ENCODE peak calls at places on chromosome 12, in six cellular contexts. B is astrocyte, H is neural progenitor cell, A is H9, W is Karpas-422, C is SK-N-SH. L is an unnamed sample. For H3K4me1, the result is how much of the 10 kb centered on the place peaks cover.

GRCh38 chr12:106217706-106218105 is 30.1 kb downstream of the CKAP4 start:
- DNase-seq in A (no peak), B (no peak), C (no peak), W (no peak), H (no peak), L (no peak)

GRCh38 chr12:104823985-104824441 is 134.1 kb downstream of the SLC41A2 start:
- DNase-seq in A (peak), B (no peak), H (no peak), C (no peak), W (no peak), L (no peak)

GRCh38 chr12:47808574-47809380 is 10.9 kb downstream of the HDAC7 start:
- DNase-seq in H (peak), A (no peak), C (no peak), W (peak), B (no peak), L (no peak)

GRCh38 chr12:32702470-32702869 is 23.4 kb downstream of the DNM1L start:
- DNase-seq in W (no peak), H (no peak), C (peak), B (no peak), A (no peak), L (no peak)

GRCh38 chr12:53063708-53064612 is 14.1 kb downstream of the TNS2 start:
- DNase-seq in A (no peak), B (no peak), W (no peak), C (no peak), H (no peak), L (no peak)

GRCh38 chr12:58148976-58149375 is 207.6 kb downstream of the ATP23 start:
- DNase-seq in A (no peak), B (no peak), C (no peak), H (no peak), W (no peak), L (no peak)

GRCh38 chr12:99029502-99030271 is 384.6 kb downstream of the APAF1 start:
- DNase-seq in A (no peak), B (no peak), H (no peak), C (no peak), W (peak), L (no peak)

GRCh38 chr12:82411561-82412230 is 53.4 kb downstream of the METTL25 start:
- DNase-seq in H (no peak), W (no peak), C (no peak), A (no peak), B (peak), L (no peak)

GRCh38 chr12:80400591-80400991 is 43.4 kb upstream of the PTPRQ start:
- DNase-seq in H (peak), A (peak), C (peak), W (no peak), B (peak), L (peak)

GRCh38 chr12:119673634-119674033 is 5.7 kb downstream of the PRKAB1 start:
- DNase-seq in A (no peak), C (no peak), H (no peak), W (no peak), B (no peak), L (no peak)

GRCh38 chr12:128727999-128728398 is 95.8 kb downstream of the SLC15A4 start:
- DNase-seq in C (no peak), A (no peak), B (no peak), H (no peak), W (no peak), L (no peak)

GRCh38 chr12:4911316-4911994 is 1.8 kb downstream of the KCNA1 start:
- DNase-seq in C (no peak), H (no peak), W (no peak), B (no peak), A (peak), L (no peak)

GRCh38 chr12:77724367-77724957 is 106.2 kb upstream of the NAV3 start:
- DNase-seq in A (no peak), C (no peak), B (peak), W (peak), H (peak), L (peak)

GRCh38 chr12:68611094-68611818 is 557 bp downstream of the RAP1B start:
- DNase-seq in H (peak), C (peak), B (peak), A (peak), W (peak), L (peak)

GRCh38 chr12:95918194-95918993 is 24.0 kb downstream of the CCDC38 start:
- DNase-seq in C (peak), H (peak), B (peak), W (peak), A (peak), L (peak)

GRCh38 chr12:122886851-122887816 is 8.8 kb downstream of the VPS37B start:
- DNase-seq in H (peak), A (no peak), C (no peak), B (peak), W (no peak), L (no peak)

GRCh38 chr12:39272934-39273770 is 169.8 kb downstream of the KIF21A start:
- DNase-seq in A (no peak), C (peak), B (peak), W (peak), H (peak), L (peak)

GRCh38 chr12:39966738-39967137 is 139.1 kb downstream of the SLC2A13 start:
- DNase-seq in W (no peak), B (no peak), C (peak), A (no peak), H (no peak), L (no peak)

GRCh38 chr12:39814626-39815025 is 195.0 kb upstream of the ABCD2 start:
- DNase-seq in H (no peak), B (no peak), W (no peak), A (no peak), C (no peak), L (no peak)

GRCh38 chr12:50627491-50627890 is 122.7 kb downstream of the DIP2B start:
- DNase-seq in H (no peak), B (no peak), A (no peak), W (no peak), C (no peak), L (no peak)

GRCh38 chr12:105331805-105332251 is 1.3 kb downstream of the C12orf75 start:
- DNase-seq in B (no peak), H (peak), C (peak), A (peak), W (peak), L (no peak)

GRCh38 chr12:57479376-57480115 is at the start of gene ARHGAP9:
- DNase-seq in W (no peak), C (no peak), A (no peak), H (no peak), B (no peak), L (no peak)

GRCh38 chr12:119068129-119068856 is 87.0 kb downstream of the SRRM4 start:
- DNase-seq in H (no peak), W (no peak), B (no peak), C (no peak), A (no peak), L (no peak)

GRCh38 chr12:97211421-97211820 is 251.2 kb upstream of the RMST start:
- DNase-seq in W (no peak), H (peak), B (no peak), A (no peak), C (no peak), L (no peak)

GRCh38 chr12:21881950-21882349 is 59.3 kb downstream of the ABCC9 start:
- DNase-seq in H (no peak), C (no peak), A (peak), W (no peak), B (no peak), L (no peak)

GRCh38 chr12:88388566-88389269 is 191.6 kb downstream of the KITLG start:
- DNase-seq in H (no peak), A (no peak), W (no peak), C (no peak), B (peak), L (no peak)

GRCh38 chr12:117850048-117850447 is 118.7 kb downstream of the KSR2 start:
- DNase-seq in H (peak), B (peak), C (peak), W (peak), A (peak), L (peak)

GRCh38 chr12:74602881-74603523 is 65.4 kb downstream of the ATXN7L3B start:
- DNase-seq in H (no peak), B (no peak), A (no peak), W (no peak), C (no peak), L (no peak)

GRCh38 chr12:62891805-62892549 is 43.0 kb downstream of the PPM1H start:
- DNase-seq in C (no peak), W (no peak), A (no peak), H (no peak), B (no peak), L (no peak)

GRCh38 chr12:32921397-32921796 is 24.8 kb upstream of the PKP2 start:
- DNase-seq in A (no peak), W (no peak), C (no peak), B (peak), H (no peak), L (peak)

GRCh38 chr12:100987552-100988277 is 193.1 kb downstream of the ANO4 start:
- DNase-seq in B (peak), W (peak), C (peak), H (peak), A (peak), L (peak)

GRCh38 chr12:66028388-66028787 is 102.2 kb downstream of the LLPH start:
- DNase-seq in W (no peak), H (no peak), C (no peak), B (no peak), A (no peak), L (no peak)

GRCh38 chr12:130775953-130776856 is 60.1 kb upstream of the RIMBP2 start:
- DNase-seq in W (peak), C (no peak), H (peak), A (peak), B (peak), L (peak)

GRCh38 chr12:9687228-9687627 is 17.7 kb downstream of the CLEC2D start:
- DNase-seq in C (no peak), A (peak), H (peak), B (peak), W (no peak), L (peak)

GRCh38 chr12:122891661-122892525 is 4.0 kb downstream of the VPS37B start:
- DNase-seq in C (no peak), A (peak), B (peak), W (no peak), H (peak), L (peak)

GRCh38 chr12:81797100-81797499 is 38.0 kb upstream of the PPFIA2 start:
- DNase-seq in A (no peak), W (peak), C (peak), B (no peak), H (peak), L (no peak)

GRCh38 chr12:42912367-42912766 is 322.8 kb upstream of the PRICKLE1 start:
- DNase-seq in H (no peak), C (no peak), W (no peak), A (no peak), B (no peak), L (no peak)

GRCh38 chr12:25585021-25585523 is 32.0 kb upstream of the LMNTD1 start:
- DNase-seq in W (no peak), B (peak), C (no peak), A (no peak), H (no peak), L (peak)

GRCh38 chr12:75844985-75845384 is 186.6 kb downstream of the PHLDA1 start:
- DNase-seq in W (no peak), B (no peak), C (no peak), A (no peak), H (no peak), L (no peak)

GRCh38 chr12:6277982-6278438 is 32.5 kb upstream of the PLEKHG6 start:
- DNase-seq in A (no peak), B (no peak), W (no peak), H (no peak), C (no peak), L (no peak)

GRCh38 chr12:116202940-116203339 is 74.6 kb downstream of the MED13L start:
- DNase-seq in H (no peak), C (no peak), B (no peak), W (no peak), A (no peak), L (peak)

GRCh38 chr12:116202433-116202832 is 75.1 kb downstream of the MED13L start:
- DNase-seq in A (no peak), B (peak), W (no peak), H (no peak), C (no peak), L (peak)

GRCh38 chr12:116200812-116201211 is 76.7 kb downstream of the MED13L start:
- DNase-seq in A (no peak), C (no peak), B (peak), H (no peak), W (no peak), L (peak)

GRCh38 chr12:116201359-116201758 is 76.1 kb downstream of the MED13L start:
- DNase-seq in W (no peak), C (no peak), A (no peak), H (no peak), B (no peak), L (no peak)

GRCh38 chr12:116201908-116202307 is 75.6 kb downstream of the MED13L start:
- DNase-seq in W (no peak), H (no peak), C (no peak), B (peak), A (no peak), L (peak)
- H3K9ac ChIP-seq in W (no peak), H (no peak), C (no peak), B (no peak), A (no peak), L (no peak)

GRCh38 chr12:127677537-127678131 is 589.3 kb upstream of the TMEM132C start:
- DNase-seq in B (peak), A (peak), C (peak), H (peak), W (peak), L (peak)
- H3K4me2 ChIP-seq in B (peak), A (no peak), C (no peak), H (no peak), W (no peak), L (no peak)

GRCh38 chr12:7749442-7749841 is 2.3 kb upstream of the CLEC4C start:
- DNase-seq in B (no peak), A (no peak), H (no peak), C (no peak), W (no peak), L (no peak)

GRCh38 chr12:7747196-7747595 is at the start of gene CLEC4C:
- DNase-seq in A (no peak), H (no peak), C (no peak), B (no peak), W (no peak), L (no peak)

GRCh38 chr12:7748774-7749296 is 1.7 kb upstream of the CLEC4C start:
- DNase-seq in H (no peak), A (no peak), W (no peak), C (no peak), B (no peak), L (no peak)

GRCh38 chr12:7750350-7750749 is 3.2 kb upstream of the CLEC4C start:
- DNase-seq in B (no peak), W (no peak), A (no peak), H (peak), C (no peak), L (no peak)

DNA sequence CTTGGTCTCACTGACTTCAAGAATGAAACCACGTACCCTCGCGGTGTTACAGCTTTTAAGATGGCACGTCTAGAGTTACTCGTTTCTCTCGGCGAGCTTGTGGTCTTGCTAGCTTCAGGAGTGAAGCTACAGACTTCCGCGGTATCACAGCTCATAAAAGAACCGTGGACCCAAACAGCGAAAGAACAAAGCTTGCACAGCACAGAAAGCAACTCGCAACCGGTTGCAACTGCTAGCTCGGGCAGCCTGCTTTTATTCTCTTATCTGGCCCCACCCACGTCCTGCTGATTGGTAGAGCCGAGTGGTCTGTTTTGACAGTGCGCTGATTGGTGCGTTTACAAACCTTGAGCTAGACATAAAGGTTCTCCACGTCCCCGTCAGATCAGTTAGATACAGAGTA is 4.2 kb upstream of the CLEC4C start:
- DNase-seq in C (no peak), H (no peak), W (no peak), B (no peak), A (peak), L (no peak)
- H3K4me1 ChIP-seq in C (under half), H (under half), W (under half), B (under half), A (under half), L (under half)

GRCh38 chr12:124939428-124940142 is 25.1 kb upstream of the UBC start:
- DNase-seq in A (peak), B (peak), W (peak), H (peak), C (peak), L (peak)

GRCh38 chr12:124940393-124941169 is 26.1 kb upstream of the UBC start:
- DNase-seq in W (peak), B (peak), A (peak), H (peak), C (peak), L (peak)

GRCh38 chr12:124941170-124941527 is 26.7 kb upstream of the UBC start:
- DNase-seq in C (no peak), A (no peak), B (no peak), H (no peak), W (no peak), L (no peak)

GRCh38 chr12:124938606-124939427 is 24.4 kb upstream of the UBC start:
- DNase-seq in H (peak), A (peak), B (peak), C (peak), W (peak), L (peak)

DNA sequence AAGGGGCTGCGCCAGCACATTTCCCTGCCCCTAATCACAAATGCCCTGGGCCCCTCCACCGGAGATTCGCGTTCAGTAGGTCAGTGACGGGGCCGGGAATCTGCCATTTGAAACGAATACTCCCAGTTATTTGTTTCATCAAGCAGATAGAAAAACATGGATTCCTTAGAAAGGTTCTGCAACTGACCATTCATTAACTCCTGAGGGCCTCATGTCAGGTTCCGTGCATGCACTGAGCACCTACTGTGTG is 25.6 kb upstream of the UBC start:
- DNase-seq in W (no peak), A (no peak), B (no peak), C (no peak), H (no peak), L (no peak)
- H3K9ac ChIP-seq in W (peak), A (no peak), B (peak), C (peak), H (no peak), L (no peak)

DNA sequence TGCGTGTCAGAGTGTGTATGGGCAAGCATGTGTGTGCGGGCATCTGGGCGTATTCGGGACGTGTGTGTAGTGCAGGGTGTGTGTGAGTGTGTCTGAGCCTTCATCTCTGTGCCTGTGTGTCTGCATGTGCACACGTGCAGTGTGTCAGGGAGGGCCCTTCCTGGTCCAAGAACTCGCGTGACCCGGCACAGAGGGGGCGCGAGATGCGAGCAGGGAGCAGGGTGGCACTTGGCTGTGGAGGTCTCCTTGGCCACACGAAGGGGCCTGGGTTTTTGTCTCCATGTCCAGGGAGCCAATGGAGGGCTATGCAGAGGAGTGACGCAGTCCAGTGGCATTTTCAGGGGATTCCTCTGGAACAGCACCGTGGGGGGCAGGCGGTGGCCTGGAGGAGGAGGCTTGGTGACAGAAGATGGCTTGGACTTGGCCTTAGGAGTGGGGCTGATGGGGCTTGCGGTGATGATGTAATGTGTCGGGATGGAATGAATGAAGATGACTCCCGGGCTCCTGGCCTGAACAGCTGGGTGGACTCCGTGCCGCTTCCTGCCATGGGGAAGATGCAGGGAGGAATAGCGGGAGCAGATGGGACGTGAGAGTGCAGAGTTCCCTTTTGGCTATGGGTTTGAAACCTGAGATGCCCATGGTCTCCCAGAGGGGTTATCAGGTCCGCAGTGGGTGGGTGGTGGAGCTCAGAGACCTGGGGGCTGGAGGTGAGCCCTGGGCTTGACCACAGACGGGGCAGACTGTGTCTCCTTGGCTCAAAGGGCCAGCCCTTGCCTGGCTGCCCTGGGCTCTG is 208.3 kb downstream of the PHETA1 start:
- DNase-seq in H (no peak), C (no peak), A (no peak), W (no peak), B (no peak), L (no peak)
- H3K4me2 ChIP-seq in H (no peak), C (no peak), A (no peak), W (no peak), B (no peak), L (no peak)

GRCh38 chr12:26936559-26937442 is 980 bp downstream of the INTS13 start:
- DNase-seq in B (no peak), H (no peak), C (no peak), W (peak), A (no peak), L (no peak)
- H3K4me1 ChIP-seq in B (under half), H (under half), C (under half), W (half or more), A (under half), L (under half)

DNA sequence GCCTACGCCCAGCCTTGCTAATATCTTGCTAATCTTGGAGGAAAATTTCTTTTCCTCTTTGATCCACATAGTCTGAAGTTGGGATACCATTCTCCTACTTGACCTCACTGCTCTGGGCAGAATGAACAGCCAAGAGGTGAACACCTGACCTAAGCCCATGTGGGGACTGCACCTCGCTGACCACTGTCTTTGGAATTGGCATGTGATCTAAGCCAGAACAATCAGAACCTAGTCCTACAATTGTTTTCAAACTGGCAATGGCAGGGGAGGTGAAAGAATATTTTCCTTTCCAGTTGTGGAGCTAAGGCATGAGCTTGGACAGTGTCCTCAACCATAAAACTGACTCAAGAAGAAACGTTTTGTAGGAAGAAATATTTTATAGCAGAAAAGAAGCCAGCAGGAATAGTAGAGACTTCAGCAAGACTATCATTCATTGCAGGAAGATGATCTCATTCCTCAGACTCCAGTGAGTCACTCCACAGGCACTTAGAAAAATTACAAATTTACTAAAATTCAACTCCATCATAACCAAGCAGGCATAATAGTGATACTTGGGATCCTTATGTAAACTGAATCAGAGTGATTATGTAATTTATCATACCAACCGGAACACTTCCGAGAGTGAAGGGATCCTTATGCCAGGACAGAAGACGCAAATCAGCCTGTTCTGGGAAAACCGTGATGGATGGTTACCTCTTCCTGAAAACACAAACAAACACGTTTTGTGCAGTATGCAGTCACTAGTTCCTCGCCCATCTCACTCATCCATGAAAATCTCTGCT is 14.7 kb downstream of the PTPRO start:
- DNase-seq in W (no peak), A (no peak), C (no peak), B (peak), H (no peak), L (peak)
- H3K9ac ChIP-seq in W (no peak), A (no peak), C (peak), B (peak), H (no peak), L (no peak)

L was measured in fibroblast of lung.